ENCODE peak calls at places on chromosomes 11 and 22, in seven cellular contexts. D is RWPE1; X is stomach; B is transverse colon; F is endothelial cell of umbilical vein; E is RWPE2; N is CD4-positive, alpha-beta T cell. J is an unnamed sample.

GRCh38 chr11:33452806-33453205 is 195.6 kb downstream of the HIPK3 start:
- DNase-seq in D (peak), X (no peak), B (no peak), F (peak), E (no peak), N (no peak), J (no peak)

GRCh38 chr11:629237-629583 is 2.2 kb upstream of the SCT start:
- DNase-seq in D (no peak), X (no peak), B (no peak), F (no peak), E (no peak), N (no peak), J (peak)

GRCh38 chr11:81497202-81497804 is 1236.4 kb downstream of the FAM181B start:
- DNase-seq in D (peak), X (no peak), B (no peak), F (peak), E (no peak), N (no peak), J (peak)

GRCh38 chr11:77851513-77851912 is 30.6 kb downstream of the AAMDC start:
- DNase-seq in D (no peak), X (no peak), B (no peak), F (no peak), E (no peak), N (no peak), J (no peak)

GRCh38 chr11:62682518-62682917 is 3.6 kb upstream of the UBXN1 start:
- DNase-seq in D (no peak), X (no peak), B (peak), F (no peak), E (no peak), N (no peak), J (no peak)

GRCh38 chr11:9228086-9228485 is 37.1 kb downstream of the DENND5A start:
- DNase-seq in D (no peak), X (no peak), B (no peak), F (no peak), E (no peak), N (no peak), J (no peak)

GRCh38 chr11:109972939-109973338 is 120.3 kb upstream of the ZC3H12C start:
- DNase-seq in D (no peak), X (no peak), B (no peak), F (no peak), E (no peak), N (no peak), J (no peak)

GRCh38 chr11:69369945-69370344 is 76.0 kb downstream of the MYEOV start:
- DNase-seq in D (no peak), X (no peak), B (no peak), F (no peak), E (no peak), N (no peak), J (no peak)

GRCh38 chr11:20821046-20821445 is 151.7 kb downstream of the NELL1 start:
- DNase-seq in D (no peak), X (no peak), B (no peak), F (no peak), E (no peak), N (no peak), J (no peak)

GRCh38 chr11:119730347-119730613 is 1.3 kb upstream of the NECTIN1 start:
- DNase-seq in D (no peak), X (no peak), B (no peak), F (no peak), E (no peak), N (no peak), J (no peak)

GRCh38 chr22:20882855-20883254 is 24.0 kb downstream of the SNAP29 start:
- DNase-seq in D (no peak), X (no peak), B (no peak), F (no peak), E (no peak), N (no peak), J (no peak)

GRCh38 chr11:57536947-57537654 is at the start of gene SMTNL1:
- DNase-seq in D (no peak), X (no peak), B (no peak), F (no peak), E (no peak), N (no peak), J (no peak)

GRCh38 chr11:59191095-59191494 is 19.2 kb downstream of the DTX4 start:
- DNase-seq in D (no peak), X (no peak), B (peak), F (no peak), E (no peak), N (no peak), J (no peak)

GRCh38 chr22:44448271-44448780 is 49.7 kb downstream of the RTL6 start:
- DNase-seq in D (peak), X (peak), B (peak), F (no peak), E (peak), N (no peak), J (no peak)

GRCh38 chr11:9851366-9851765 is 187.5 kb downstream of the SWAP70 start:
- DNase-seq in D (no peak), X (no peak), B (no peak), F (peak), E (no peak), N (no peak), J (no peak)

GRCh38 chr11:10809373-10810199 is 860 bp upstream of the EIF4G2 start:
- DNase-seq in D (peak), X (no peak), B (peak), F (peak), E (no peak), N (peak), J (peak)

GRCh38 chr22:27318516-27318915 is 483.0 kb downstream of the MN1 start:
- DNase-seq in D (no peak), X (no peak), B (peak), F (peak), E (no peak), N (no peak), J (no peak)

GRCh38 chr22:25765016-25765367 is 23.0 kb downstream of the MYO18B start:
- DNase-seq in D (no peak), X (no peak), B (no peak), F (no peak), E (no peak), N (no peak), J (no peak)

GRCh38 chr22:26610072-26610958 is 7.5 kb downstream of the CRYBB1 start:
- DNase-seq in D (peak), X (peak), B (peak), F (no peak), E (peak), N (peak), J (peak)

GRCh38 chr11:5605849-5606248 is 9.4 kb downstream of the TRIM6 start:
- DNase-seq in D (peak), X (no peak), B (no peak), F (no peak), E (peak), N (no peak), J (no peak)

GRCh38 chr22:37627545-37627944 is 11.9 kb upstream of the SH3BP1 start:
- DNase-seq in D (no peak), X (no peak), B (peak), F (no peak), E (no peak), N (peak), J (no peak)

GRCh38 chr22:44444341-44445306 is 53.4 kb downstream of the RTL6 start:
- DNase-seq in D (no peak), X (no peak), B (no peak), F (no peak), E (no peak), N (no peak), J (no peak)

GRCh38 chr11:75196426-75196825 is 44.1 kb upstream of the TPBGL start:
- DNase-seq in D (no peak), X (no peak), B (no peak), F (peak), E (no peak), N (no peak), J (no peak)

GRCh38 chr22:22927196-22927887 is 39.7 kb downstream of the IGLL5 start:
- DNase-seq in D (no peak), X (no peak), B (no peak), F (no peak), E (no peak), N (no peak), J (no peak)

GRCh38 chr11:120577041-120577440 is 65.5 kb downstream of the GRIK4 start:
- DNase-seq in D (no peak), X (no peak), B (no peak), F (no peak), E (no peak), N (no peak), J (no peak)

GRCh38 chr11:85875505-85875904 is 20.3 kb downstream of the CCDC83 start:
- DNase-seq in D (peak), X (no peak), B (no peak), F (no peak), E (no peak), N (no peak), J (no peak)

GRCh38 chr22:25668437-25668836 is 73.6 kb upstream of the MYO18B start:
- DNase-seq in D (no peak), X (no peak), B (no peak), F (peak), E (no peak), N (no peak), J (no peak)

GRCh38 chr22:50733521-50734342 is 4.3 kb upstream of the ACR start:
- DNase-seq in D (no peak), X (no peak), B (peak), F (no peak), E (peak), N (no peak), J (no peak)

GRCh38 chr11:36308577-36308976 is 12.5 kb downstream of the PRR5L start:
- DNase-seq in D (no peak), X (no peak), B (no peak), F (no peak), E (no peak), N (no peak), J (no peak)

GRCh38 chr22:16969508-16970327 is 38.3 kb downstream of the GAB4 start:
- DNase-seq in D (no peak), X (peak), B (no peak), F (no peak), E (no peak), N (no peak), J (no peak)

GRCh38 chr11:11672764-11673163 is 51.0 kb upstream of the GALNT18 start:
- DNase-seq in D (no peak), X (no peak), B (no peak), F (no peak), E (no peak), N (no peak), J (no peak)

GRCh38 chr11:27864046-27865025 is 164.1 kb upstream of the BDNF start:
- DNase-seq in D (no peak), X (no peak), B (peak), F (no peak), E (no peak), N (no peak), J (no peak)

GRCh38 chr22:50696799-50697561 is 24.4 kb downstream of the SHANK3 start:
- DNase-seq in D (peak), X (no peak), B (no peak), F (no peak), E (peak), N (no peak), J (no peak)

GRCh38 chr11:19374189-19374588 is 133.4 kb upstream of the E2F8 start:
- DNase-seq in D (peak), X (no peak), B (no peak), F (peak), E (peak), N (no peak), J (no peak)

GRCh38 chr11:47236482-47236881 is 12.1 kb downstream of the ACP2 start:
- DNase-seq in D (no peak), X (no peak), B (no peak), F (peak), E (no peak), N (no peak), J (no peak)

GRCh38 chr11:47235163-47235562 is 13.5 kb downstream of the ACP2 start:
- DNase-seq in D (no peak), X (no peak), B (no peak), F (no peak), E (no peak), N (no peak), J (no peak)

GRCh38 chr11:47234669-47235075 is 13.9 kb downstream of the ACP2 start:
- DNase-seq in D (no peak), X (peak), B (peak), F (no peak), E (no peak), N (peak), J (no peak)

GRCh38 chr11:47233051-47233450 is 15.6 kb downstream of the ACP2 start:
- DNase-seq in D (no peak), X (peak), B (no peak), F (no peak), E (no peak), N (no peak), J (no peak)

DNA sequence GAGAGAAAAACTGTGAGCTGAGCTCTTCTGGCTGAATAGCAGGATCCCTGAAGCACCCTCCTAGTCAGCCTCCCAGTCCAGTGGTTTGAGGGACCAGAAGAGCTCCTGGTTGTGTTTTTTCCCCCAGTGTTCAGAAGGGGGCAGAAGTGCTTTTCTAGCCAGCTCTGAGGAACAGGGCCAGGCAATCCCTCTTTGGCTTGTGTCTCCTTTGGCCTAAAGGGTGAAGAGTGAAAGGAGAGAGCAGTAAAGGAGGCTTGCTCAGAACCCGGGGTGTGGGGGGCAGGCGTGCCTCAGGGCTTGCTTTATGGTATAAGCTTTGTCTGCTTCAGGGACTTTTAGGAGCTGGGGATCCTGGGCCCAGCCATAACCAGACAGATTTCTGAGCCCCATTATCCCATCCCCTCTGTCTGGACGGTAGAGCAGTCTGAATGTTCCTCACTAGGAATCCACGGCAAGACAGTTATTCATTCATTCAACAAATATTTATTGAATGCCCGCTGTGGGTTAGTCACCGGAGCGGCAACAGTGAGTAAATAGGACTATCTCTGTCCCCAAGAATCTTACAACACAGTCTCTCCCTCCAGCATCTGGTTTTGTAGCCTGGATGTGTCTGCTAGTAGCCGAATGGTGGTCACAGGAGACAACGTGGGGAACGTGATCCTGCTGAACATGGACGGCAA is 14.5 kb downstream of the ACP2 start:
- DNase-seq in D (no peak), X (no peak), B (peak), F (peak), E (no peak), N (peak), J (no peak)
- TF ChIP-seq CTCF in D (no peak), X (no peak), B (peak), F (peak), E (peak), N (peak), J (no peak)

GRCh38 chr11:125063429-125064043 is 431 bp downstream of the SLC37A2 start:
- DNase-seq in D (no peak), X (peak), B (no peak), F (no peak), E (peak), N (no peak), J (peak)

GRCh38 chr11:125062196-125062930 is 742 bp upstream of the SLC37A2 start:
- DNase-seq in D (peak), X (peak), B (no peak), F (no peak), E (no peak), N (no peak), J (no peak)

GRCh38 chr11:125064070-125064469 is 965 bp downstream of the SLC37A2 start:
- DNase-seq in D (no peak), X (no peak), B (no peak), F (no peak), E (no peak), N (no peak), J (no peak)

GRCh38 chr11:125061237-125061636 is 1.9 kb upstream of the SLC37A2 start:
- DNase-seq in D (no peak), X (no peak), B (no peak), F (no peak), E (no peak), N (no peak), J (no peak)

DNA sequence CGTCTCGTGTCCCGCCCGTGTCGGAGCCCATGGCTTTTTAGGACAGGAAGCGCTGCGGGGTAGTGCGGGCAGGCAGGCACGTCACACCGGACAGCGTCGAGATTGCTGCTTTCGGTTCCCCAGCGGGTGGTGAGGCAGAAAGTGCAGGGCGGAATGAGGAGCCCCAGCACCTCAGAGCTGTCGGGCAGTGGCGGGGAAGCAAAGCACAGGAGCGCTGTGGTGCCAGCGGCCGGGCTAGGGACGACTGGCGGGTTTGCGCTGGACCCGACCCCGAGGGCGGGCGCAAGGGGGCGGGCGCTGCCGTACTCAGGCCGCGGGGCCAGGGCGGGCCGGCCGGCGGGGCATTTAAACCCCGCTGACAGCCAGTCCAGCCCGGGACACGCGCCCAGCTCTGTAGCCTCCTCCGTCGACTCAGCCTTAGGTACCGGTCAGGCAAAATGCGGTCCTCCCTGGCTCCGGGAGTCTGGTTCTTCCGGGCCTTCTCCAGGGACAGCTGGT is at the start of gene SLC37A2:
- DNase-seq in D (peak), X (peak), B (peak), F (peak), E (peak), N (peak), J (peak)
- TF ChIP-seq CTCF in D (peak), X (no peak), B (peak), F (peak), E (peak), N (no peak), J (peak)

GRCh38 chr11:72354356-72355115 is 79.8 kb downstream of the CLPB start:
- DNase-seq in D (peak), X (no peak), B (no peak), F (no peak), E (no peak), N (no peak), J (no peak)

GRCh38 chr11:72352859-72353551 is 81.3 kb downstream of the CLPB start:
- DNase-seq in D (no peak), X (no peak), B (no peak), F (no peak), E (no peak), N (no peak), J (peak)

GRCh38 chr11:72349616-72350218 is 84.6 kb downstream of the CLPB start:
- DNase-seq in D (no peak), X (no peak), B (no peak), F (no peak), E (no peak), N (no peak), J (no peak)

GRCh38 chr11:72350752-72351151 is 83.6 kb downstream of the CLPB start:
- DNase-seq in D (no peak), X (no peak), B (no peak), F (no peak), E (no peak), N (no peak), J (no peak)

DNA sequence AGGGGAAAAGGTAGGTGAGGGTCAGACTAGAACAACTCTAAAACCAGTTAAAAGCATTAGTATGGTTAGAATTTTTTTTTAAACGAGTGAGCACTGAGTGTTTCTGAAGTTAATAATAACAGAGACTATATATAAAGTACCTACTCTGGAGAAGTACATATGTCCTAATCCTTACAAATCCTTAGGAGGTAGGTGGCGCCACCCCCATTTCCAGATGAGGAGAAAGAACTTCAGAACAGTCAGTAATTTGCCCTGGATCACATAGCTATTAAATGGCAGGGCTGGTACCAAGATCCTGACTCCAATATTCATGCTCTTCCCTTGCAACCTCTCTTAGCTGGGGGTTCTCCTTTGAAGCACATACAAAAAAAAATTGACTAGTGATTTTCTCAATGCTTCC is 80.5 kb downstream of the CLPB start:
- DNase-seq in D (no peak), X (peak), B (no peak), F (no peak), E (no peak), N (no peak), J (no peak)
- TF ChIP-seq CTCF in D (no peak), X (no peak), B (no peak), F (no peak), E (peak), N (no peak), J (no peak)

DNA sequence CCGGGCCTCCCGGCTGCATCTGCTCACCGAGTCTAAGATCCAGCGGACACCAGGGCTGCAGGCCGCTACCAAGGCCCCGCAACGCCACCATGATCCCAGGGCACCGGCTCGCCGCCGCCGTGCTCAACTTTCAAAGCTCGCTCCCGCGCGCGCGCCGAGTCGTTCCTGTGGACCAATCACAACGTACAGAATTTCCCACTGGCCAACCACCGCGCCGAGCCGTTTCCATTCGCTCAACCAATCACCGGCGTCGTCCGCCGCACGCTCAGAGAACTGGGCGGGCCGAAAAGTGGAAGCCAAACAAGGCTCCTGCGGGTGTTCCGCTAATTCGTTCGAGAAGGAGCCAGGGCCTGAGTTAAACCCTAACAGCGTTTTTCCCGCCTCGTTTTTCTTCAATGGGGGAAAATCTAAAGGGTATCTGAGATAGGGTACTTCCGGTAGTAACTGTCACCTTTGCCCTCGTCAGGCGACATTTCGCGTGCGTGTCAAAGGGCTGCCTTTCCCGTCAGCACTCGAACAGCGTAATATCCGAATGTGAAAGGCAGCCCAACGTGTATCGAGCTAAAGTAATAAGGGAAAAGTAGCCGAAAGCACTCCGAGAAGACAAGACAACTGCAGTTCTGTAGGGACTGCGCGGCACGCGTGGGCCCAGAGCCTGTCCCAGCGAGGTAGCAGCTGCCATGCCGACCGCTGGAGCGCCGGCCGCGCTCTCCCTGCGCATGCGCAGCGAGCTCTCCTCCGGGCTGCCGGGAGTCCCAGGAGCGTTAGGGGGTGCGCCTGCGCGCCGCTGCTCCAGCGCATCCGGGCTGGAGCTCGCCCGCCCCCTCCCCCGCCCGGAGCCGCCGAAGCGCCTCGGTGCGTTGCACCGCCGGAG is at the start of the genes NCAPD3 and VPS26B:
- DNase-seq in D (peak), X (peak), B (peak), F (peak), E (peak), N (peak), J (peak)
- TF ChIP-seq CTCF in D (no peak), X (no peak), B (no peak), F (no peak), E (no peak), N (no peak), J (no peak)

GRCh38 chr11:96704847-96705246 is 315.0 kb downstream of the JRKL start:
- DNase-seq in D (no peak), X (no peak), B (no peak), F (peak), E (no peak), N (no peak), J (no peak)
- TF ChIP-seq CTCF in D (no peak), X (no peak), B (no peak), F (no peak), E (peak), N (no peak), J (no peak)

GRCh38 chr11:102451693-102452460 is 688 bp downstream of the TMEM123 start:
- DNase-seq in D (peak), X (peak), B (peak), F (peak), E (peak), N (peak), J (peak)
- TF ChIP-seq CTCF in D (peak), X (no peak), B (no peak), F (no peak), E (peak), N (no peak), J (no peak)

J was measured in GM20000.